ENCODE peak calls at places on chromosomes 4 and X, in nine cellular contexts. One of them, this sample, is unnamed.

GRCh38 chrX:88990882-88991582 is 244.0 kb downstream of the CPXCR1 start:
- DNase-seq in B cell: no peak
- DNase-seq in AG09309: no peak
- DNase-seq in omental fat pad: no peak
- DNase-seq in dorsolateral prefrontal cortex: no peak
- DNase-seq in tibial nerve: no peak
- DNase-seq in cardiac muscle cell: no peak
- DNase-seq in Caco-2: no peak
- DNase-seq in psoas muscle: no peak
- DNase-seq in this sample: no peak

GRCh38 chr4:38109370-38109769 is 149.2 kb downstream of the PTTG2 start:
- DNase-seq in B cell: no peak
- DNase-seq in AG09309: no peak
- DNase-seq in omental fat pad: no peak
- DNase-seq in dorsolateral prefrontal cortex: no peak
- DNase-seq in tibial nerve: no peak
- DNase-seq in cardiac muscle cell: no peak
- DNase-seq in Caco-2: no peak
- DNase-seq in psoas muscle: no peak
- DNase-seq in this sample: no peak

GRCh38 chrX:10015711-10016515 is 48.8 kb downstream of the CLDN34 start:
- DNase-seq in B cell: peak; percentile 55
- DNase-seq in AG09309: no peak
- DNase-seq in omental fat pad: no peak
- DNase-seq in dorsolateral prefrontal cortex: peak; percentile 48
- DNase-seq in tibial nerve: no peak
- DNase-seq in cardiac muscle cell: peak; percentile 67
- DNase-seq in Caco-2: no peak
- DNase-seq in psoas muscle: peak; percentile 38
- DNase-seq in this sample: no peak

GRCh38 chrX:140661657-140662056 is 47.9 kb upstream of the LINC00632 start:
- DNase-seq in B cell: no peak
- DNase-seq in AG09309: no peak
- DNase-seq in omental fat pad: no peak
- DNase-seq in dorsolateral prefrontal cortex: no peak
- DNase-seq in tibial nerve: no peak
- DNase-seq in cardiac muscle cell: no peak
- DNase-seq in Caco-2: no peak
- DNase-seq in psoas muscle: no peak
- DNase-seq in this sample: no peak

GRCh38 chr4:1172971-1173757 is 781 bp upstream of the SPON2 start:
- DNase-seq in B cell: no peak
- DNase-seq in AG09309: peak; percentile 35
- DNase-seq in omental fat pad: no peak
- DNase-seq in dorsolateral prefrontal cortex: no peak
- DNase-seq in tibial nerve: peak; percentile 61
- DNase-seq in cardiac muscle cell: no peak
- DNase-seq in Caco-2: peak; percentile 70
- DNase-seq in psoas muscle: peak; percentile 59
- DNase-seq in this sample: peak; percentile 59

GRCh38 chr4:52266537-52267137 is 215.5 kb downstream of the SPATA18 start:
- DNase-seq in B cell: no peak
- DNase-seq in AG09309: no peak
- DNase-seq in omental fat pad: no peak
- DNase-seq in dorsolateral prefrontal cortex: no peak
- DNase-seq in tibial nerve: no peak
- DNase-seq in cardiac muscle cell: no peak
- DNase-seq in Caco-2: no peak
- DNase-seq in psoas muscle: no peak
- DNase-seq in this sample: no peak

GRCh38 chrX:29858714-29859113 is 356.6 kb upstream of the MAGEB2 start:
- DNase-seq in B cell: no peak
- DNase-seq in AG09309: no peak
- DNase-seq in omental fat pad: no peak
- DNase-seq in dorsolateral prefrontal cortex: no peak
- DNase-seq in tibial nerve: no peak
- DNase-seq in cardiac muscle cell: no peak
- DNase-seq in Caco-2: no peak
- DNase-seq in psoas muscle: no peak
- DNase-seq in this sample: no peak

GRCh38 chr4:151744614-151745013 is 16.2 kb downstream of the GATB start:
- DNase-seq in B cell: no peak
- DNase-seq in AG09309: peak; percentile 57
- DNase-seq in omental fat pad: no peak
- DNase-seq in dorsolateral prefrontal cortex: no peak
- DNase-seq in tibial nerve: no peak
- DNase-seq in cardiac muscle cell: no peak
- DNase-seq in Caco-2: no peak
- DNase-seq in psoas muscle: no peak
- DNase-seq in this sample: peak; percentile 7

GRCh38 chrX:119410027-119410819 is 11.1 kb downstream of the SLC25A43 start:
- DNase-seq in B cell: no peak
- DNase-seq in AG09309: peak; percentile 71
- DNase-seq in omental fat pad: peak; percentile 27
- DNase-seq in dorsolateral prefrontal cortex: no peak
- DNase-seq in tibial nerve: peak; percentile 23
- DNase-seq in cardiac muscle cell: no peak
- DNase-seq in Caco-2: peak; percentile 87
- DNase-seq in psoas muscle: peak; percentile 67
- DNase-seq in this sample: peak; percentile 75

GRCh38 chrX:137401092-137401491 is 164.8 kb upstream of the ZIC3 start:
- DNase-seq in B cell: no peak
- DNase-seq in AG09309: no peak
- DNase-seq in omental fat pad: no peak
- DNase-seq in dorsolateral prefrontal cortex: no peak
- DNase-seq in tibial nerve: no peak
- DNase-seq in cardiac muscle cell: peak; percentile 2
- DNase-seq in Caco-2: no peak
- DNase-seq in psoas muscle: no peak
- DNase-seq in this sample: no peak

GRCh38 chr4:183718876-183719275 is 59.8 kb downstream of the TRAPPC11 start:
- DNase-seq in B cell: no peak
- DNase-seq in AG09309: no peak
- DNase-seq in omental fat pad: no peak
- DNase-seq in dorsolateral prefrontal cortex: no peak
- DNase-seq in tibial nerve: no peak
- DNase-seq in cardiac muscle cell: no peak
- DNase-seq in Caco-2: no peak
- DNase-seq in psoas muscle: no peak
- DNase-seq in this sample: no peak

GRCh38 chrX:43631841-43632240 is 24.3 kb upstream of the MAOA start:
- DNase-seq in B cell: no peak
- DNase-seq in AG09309: no peak
- DNase-seq in omental fat pad: no peak
- DNase-seq in dorsolateral prefrontal cortex: no peak
- DNase-seq in tibial nerve: no peak
- DNase-seq in cardiac muscle cell: no peak
- DNase-seq in Caco-2: no peak
- DNase-seq in psoas muscle: no peak
- DNase-seq in this sample: no peak

GRCh38 chrX:43633081-43633480 is 23.0 kb upstream of the MAOA start:
- DNase-seq in B cell: no peak
- DNase-seq in AG09309: no peak
- DNase-seq in omental fat pad: no peak
- DNase-seq in dorsolateral prefrontal cortex: no peak
- DNase-seq in tibial nerve: no peak
- DNase-seq in cardiac muscle cell: no peak
- DNase-seq in Caco-2: no peak
- DNase-seq in psoas muscle: no peak
- DNase-seq in this sample: no peak

GRCh38 chrX:43629229-43629628 is 26.9 kb upstream of the MAOA start:
- DNase-seq in B cell: no peak
- DNase-seq in AG09309: no peak
- DNase-seq in omental fat pad: no peak
- DNase-seq in dorsolateral prefrontal cortex: no peak
- DNase-seq in tibial nerve: no peak
- DNase-seq in cardiac muscle cell: no peak
- DNase-seq in Caco-2: no peak
- DNase-seq in psoas muscle: no peak
- DNase-seq in this sample: no peak

DNA sequence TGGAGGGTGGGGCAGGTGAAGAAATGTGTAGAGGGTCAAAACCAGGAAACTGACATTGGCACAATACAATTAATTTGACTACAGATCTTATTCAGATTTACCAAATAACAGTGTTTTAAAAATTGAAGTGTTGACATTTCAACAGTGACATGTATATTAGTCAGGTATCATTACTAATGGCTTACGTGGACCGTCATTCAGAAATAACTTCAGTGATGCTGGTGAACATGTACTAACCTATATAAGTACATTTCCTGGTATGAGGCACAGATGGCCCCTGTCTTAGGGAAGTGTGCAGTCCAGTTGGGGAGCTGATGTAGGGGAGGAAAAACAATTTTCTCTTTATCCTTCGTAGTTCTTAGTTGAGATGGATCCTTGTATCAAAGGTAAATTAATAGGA is 22.3 kb upstream of the MAOA start:
- DNase-seq in B cell: no peak
- DNase-seq in AG09309: no peak
- DNase-seq in omental fat pad: no peak
- DNase-seq in dorsolateral prefrontal cortex: no peak
- DNase-seq in tibial nerve: no peak
- DNase-seq in cardiac muscle cell: no peak
- DNase-seq in Caco-2: no peak
- DNase-seq in psoas muscle: no peak
- DNase-seq in this sample: no peak
- TF ChIP-seq CTCF in B cell: no peak
- TF ChIP-seq CTCF in AG09309: no peak
- TF ChIP-seq CTCF in omental fat pad: no peak
- TF ChIP-seq CTCF in dorsolateral prefrontal cortex: no peak
- TF ChIP-seq CTCF in tibial nerve: no peak
- TF ChIP-seq CTCF in cardiac muscle cell: no peak
- TF ChIP-seq CTCF in Caco-2: no peak
- TF ChIP-seq CTCF in psoas muscle: no peak
- TF ChIP-seq CTCF in this sample: no peak

DNA sequence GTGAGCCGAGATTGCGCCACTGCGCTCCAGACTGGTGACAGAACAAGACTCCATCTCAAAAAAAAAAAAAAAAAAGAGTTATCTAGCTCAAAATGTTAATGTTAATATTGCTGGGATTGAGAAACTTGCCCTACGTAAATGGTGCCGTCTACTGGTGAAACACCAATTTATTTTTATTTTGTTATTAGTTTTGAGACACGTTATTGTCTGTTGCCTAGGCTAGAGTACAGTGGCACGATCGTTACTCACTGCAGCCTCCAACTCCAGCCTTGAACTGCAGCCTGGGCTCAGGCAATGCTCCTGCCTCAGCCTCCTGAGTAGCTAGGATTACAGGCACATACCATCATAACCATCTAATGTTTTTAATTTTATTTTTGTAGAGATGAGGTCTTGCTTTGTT is 262.8 kb downstream of the BMPR1B start:
- DNase-seq in B cell: no peak
- DNase-seq in AG09309: no peak
- DNase-seq in omental fat pad: no peak
- DNase-seq in dorsolateral prefrontal cortex: no peak
- DNase-seq in tibial nerve: no peak
- DNase-seq in cardiac muscle cell: no peak
- DNase-seq in Caco-2: no peak
- DNase-seq in psoas muscle: no peak
- DNase-seq in this sample: no peak
- TF ChIP-seq CTCF in B cell: no peak
- TF ChIP-seq CTCF in AG09309: no peak
- TF ChIP-seq CTCF in omental fat pad: no peak
- TF ChIP-seq CTCF in dorsolateral prefrontal cortex: no peak
- TF ChIP-seq CTCF in tibial nerve: no peak
- TF ChIP-seq CTCF in cardiac muscle cell: no peak
- TF ChIP-seq CTCF in Caco-2: no peak
- TF ChIP-seq CTCF in psoas muscle: no peak
- TF ChIP-seq CTCF in this sample: no peak

GRCh38 chrX:15143050-15143824 is 126.6 kb downstream of the ASB9 start:
- DNase-seq in B cell: peak; percentile 62
- DNase-seq in AG09309: no peak
- DNase-seq in omental fat pad: peak; percentile 34
- DNase-seq in dorsolateral prefrontal cortex: peak; percentile 55
- DNase-seq in tibial nerve: peak; percentile 56
- DNase-seq in cardiac muscle cell: peak; percentile 61
- DNase-seq in Caco-2: peak; percentile 51
- DNase-seq in psoas muscle: no peak
- DNase-seq in this sample: no peak

GRCh38 chrX:15143825-15144121 is 126.1 kb downstream of the ASB9 start:
- DNase-seq in B cell: no peak
- DNase-seq in AG09309: no peak
- DNase-seq in omental fat pad: no peak
- DNase-seq in dorsolateral prefrontal cortex: no peak
- DNase-seq in tibial nerve: no peak
- DNase-seq in cardiac muscle cell: no peak
- DNase-seq in Caco-2: no peak
- DNase-seq in psoas muscle: no peak
- DNase-seq in this sample: no peak

GRCh38 chrX:15150578-15150977 is 119.3 kb downstream of the ASB9 start:
- DNase-seq in B cell: no peak
- DNase-seq in AG09309: no peak
- DNase-seq in omental fat pad: no peak
- DNase-seq in dorsolateral prefrontal cortex: no peak
- DNase-seq in tibial nerve: no peak
- DNase-seq in cardiac muscle cell: no peak
- DNase-seq in Caco-2: no peak
- DNase-seq in psoas muscle: no peak
- DNase-seq in this sample: no peak

GRCh38 chrX:15142084-15142715 is 127.7 kb downstream of the ASB9 start:
- DNase-seq in B cell: no peak
- DNase-seq in AG09309: no peak
- DNase-seq in omental fat pad: no peak
- DNase-seq in dorsolateral prefrontal cortex: no peak
- DNase-seq in tibial nerve: no peak
- DNase-seq in cardiac muscle cell: no peak
- DNase-seq in Caco-2: peak; percentile 62
- DNase-seq in psoas muscle: no peak
- DNase-seq in this sample: no peak

GRCh38 chrX:15146515-15146914 is 123.4 kb downstream of the ASB9 start:
- DNase-seq in B cell: peak; percentile 12
- DNase-seq in AG09309: no peak
- DNase-seq in omental fat pad: no peak
- DNase-seq in dorsolateral prefrontal cortex: no peak
- DNase-seq in tibial nerve: no peak
- DNase-seq in cardiac muscle cell: peak; percentile 32
- DNase-seq in Caco-2: peak; percentile 27
- DNase-seq in psoas muscle: no peak
- DNase-seq in this sample: no peak
- TF ChIP-seq CTCF in B cell: peak; percentile 10
- TF ChIP-seq CTCF in AG09309: peak; percentile 40
- TF ChIP-seq CTCF in omental fat pad: no peak
- TF ChIP-seq CTCF in dorsolateral prefrontal cortex: peak; percentile 22
- TF ChIP-seq CTCF in tibial nerve: no peak
- TF ChIP-seq CTCF in cardiac muscle cell: peak; percentile 28
- TF ChIP-seq CTCF in Caco-2: peak; percentile 48
- TF ChIP-seq CTCF in psoas muscle: peak; percentile 17
- TF ChIP-seq CTCF in this sample: peak; percentile 37

DNA sequence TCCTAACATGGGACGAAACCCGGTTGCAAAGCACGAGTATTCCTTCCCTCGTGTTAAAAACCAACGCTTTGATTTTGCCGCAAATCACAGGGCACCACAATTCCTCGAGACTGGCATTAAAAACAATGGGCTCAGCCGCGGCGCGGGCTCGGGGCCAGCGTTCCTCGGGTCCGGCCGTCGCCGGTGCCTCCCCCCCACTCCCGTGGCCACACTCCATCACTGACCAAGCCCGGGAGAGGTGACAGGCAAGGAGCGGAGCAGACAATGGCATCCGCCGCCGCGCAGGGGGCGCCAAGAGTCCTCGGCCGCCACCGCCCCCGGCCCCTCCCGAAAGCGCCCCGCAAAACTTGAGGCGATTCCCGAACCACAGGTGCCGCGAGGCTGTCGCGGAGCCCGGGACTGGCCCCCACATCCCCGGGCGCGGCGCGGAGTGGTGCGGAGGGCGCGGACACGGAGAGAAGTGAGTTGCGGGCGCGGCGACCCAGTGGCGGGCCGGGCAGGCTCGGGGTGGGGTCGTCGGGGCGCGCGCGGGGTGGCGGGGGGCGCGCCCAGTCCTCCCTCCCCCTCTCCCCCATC is 445 bp downstream of the AP1S2 start:
- DNase-seq in B cell: peak; percentile 76
- DNase-seq in AG09309: no peak
- DNase-seq in omental fat pad: peak; percentile 25
- DNase-seq in dorsolateral prefrontal cortex: peak; percentile 71
- DNase-seq in tibial nerve: no peak
- DNase-seq in cardiac muscle cell: peak; percentile 87
- DNase-seq in Caco-2: peak; percentile 55
- DNase-seq in psoas muscle: peak; percentile 63
- DNase-seq in this sample: no peak
- TF ChIP-seq CTCF in B cell: peak; percentile 57
- TF ChIP-seq CTCF in AG09309: no peak
- TF ChIP-seq CTCF in omental fat pad: no peak
- TF ChIP-seq CTCF in dorsolateral prefrontal cortex: peak; percentile 20
- TF ChIP-seq CTCF in tibial nerve: peak; percentile 40
- TF ChIP-seq CTCF in cardiac muscle cell: peak; percentile 5
- TF ChIP-seq CTCF in Caco-2: peak; percentile 26
- TF ChIP-seq CTCF in psoas muscle: peak; percentile 18
- TF ChIP-seq CTCF in this sample: peak; percentile 4